ENCODE peak calls at places on chromosomes 16 and 17, in four cellular contexts. V is stomach; U is left lung; K is CD8-positive, alpha-beta T cell. B is an unnamed sample.

GRCh38 chr16:53159781-53160436 is 105.1 kb downstream of the CHD9 start:
- DNase-seq in V (no peak), U (no peak), K (no peak), B (peak)

GRCh38 chr16:47311738-47312505 is 148.9 kb downstream of the ITFG1 start:
- DNase-seq in V (no peak), U (no peak), K (no peak), B (no peak)

GRCh38 chr17:2138768-2139167 is 83.9 kb downstream of the HIC1 start:
- DNase-seq in V (no peak), U (no peak), K (no peak), B (no peak)

GRCh38 chr16:57082664-57083063 is 9.7 kb upstream of the CPNE2 start:
- DNase-seq in V (no peak), U (no peak), K (no peak), B (no peak)

GRCh38 chr17:40443196-40443987 is at the start of gene IGFBP4:
- DNase-seq in V (peak), U (peak), K (peak), B (peak)

GRCh38 chr17:72477529-72477928 is 356.7 kb downstream of the SOX9 start:
- DNase-seq in V (peak), U (no peak), K (no peak), B (no peak)

GRCh38 chr17:57940217-57940616 is 15.0 kb downstream of the CUEDC1 start:
- DNase-seq in V (no peak), U (no peak), K (no peak), B (no peak)

GRCh38 chr17:50562266-50563094 is 2.0 kb downstream of the CACNA1G start:
- DNase-seq in V (no peak), U (no peak), K (no peak), B (peak)

GRCh38 chr16:65336169-65336568 is 214.3 kb upstream of the CDH11 start:
- DNase-seq in V (no peak), U (no peak), K (no peak), B (no peak)

GRCh38 chr17:82605939-82606600 is 42.2 kb downstream of the WDR45B start:
- DNase-seq in V (no peak), U (no peak), K (no peak), B (no peak)

GRCh38 chr16:89473791-89474414 is 16.5 kb downstream of the ANKRD11 start:
- DNase-seq in V (no peak), U (no peak), K (no peak), B (no peak)

GRCh38 chr16:48139517-48139916 is 16.3 kb downstream of the ABCC12 start:
- DNase-seq in V (no peak), U (no peak), K (no peak), B (no peak)

GRCh38 chr17:49995055-49995738 is at the start of gene DLX3:
- DNase-seq in V (peak), U (peak), K (no peak), B (no peak)

GRCh38 chr17:31294231-31294630 is 2.8 kb downstream of the OMG start:
- DNase-seq in V (no peak), U (no peak), K (no peak), B (no peak)

GRCh38 chr16:29663020-29663828 is at the start of gene SPN:
- DNase-seq in V (no peak), U (no peak), K (no peak), B (peak)

GRCh38 chr17:43094129-43094834 is 30.9 kb downstream of the BRCA1 start:
- DNase-seq in V (no peak), U (no peak), K (no peak), B (no peak)

GRCh38 chr16:89847056-89847929 is 19.0 kb downstream of the SPIRE2 start:
- DNase-seq in V (no peak), U (no peak), K (no peak), B (no peak)

GRCh38 chr16:25838724-25839186 is 147.0 kb downstream of the HS3ST4 start:
- DNase-seq in V (no peak), U (no peak), K (no peak), B (no peak)

GRCh38 chr16:27950488-27950887 is 113.0 kb downstream of the GSG1L start:
- DNase-seq in V (peak), U (no peak), K (no peak), B (no peak)

GRCh38 chr17:45296003-45296832 is 20.6 kb downstream of the MAP3K14 start:
- DNase-seq in V (no peak), U (no peak), K (no peak), B (no peak)

GRCh38 chr17:70168979-70169706 is at the start of gene KCNJ2:
- DNase-seq in V (peak), U (peak), K (no peak), B (no peak)